ENCODE peak calls at places on chromosomes 1 and 21, in ten cellular contexts. R is left ventricle myocardium inferior; J is thoracic aorta; M is CD8-positive, alpha-beta memory T cell; B is CD8-positive, alpha-beta T cell; C is H7; Y is PC-9; H is mucosa of descending colon; F is uterus; L is mammary epithelial cell. X is an unnamed sample.

GRCh38 chr1:203644661-203645510 is 18.3 kb downstream of the ATP2B4 start:
- DNase-seq in R (no peak), J (no peak), M (no peak), B (no peak), C (no peak), Y (peak), H (no peak), F (peak), L (peak), X (peak)

GRCh38 chr21:33121715-33122475 is 52.0 kb downstream of the OLIG1 start:
- DNase-seq in R (no peak), J (no peak), M (no peak), B (no peak), C (peak), Y (no peak), H (no peak), F (no peak), L (peak), X (no peak)

GRCh38 chr1:57003398-57004139 is 37.8 kb upstream of the C8B start:
- DNase-seq in R (no peak), J (no peak), M (no peak), B (no peak), C (no peak), Y (no peak), H (no peak), F (no peak), L (no peak), X (peak)

GRCh38 chr1:160483505-160484185 is 39.4 kb downstream of the SLAMF6 start:
- DNase-seq in R (no peak), J (no peak), M (no peak), B (no peak), C (no peak), Y (no peak), H (no peak), F (no peak), L (no peak), X (no peak)

GRCh38 chr1:14282583-14283186 is 315.8 kb upstream of the KAZN start:
- DNase-seq in R (no peak), J (no peak), M (no peak), B (no peak), C (peak), Y (no peak), H (no peak), F (no peak), L (no peak), X (no peak)

GRCh38 chr1:29500041-29500440 is 263.7 kb downstream of the PTPRU start:
- DNase-seq in R (no peak), J (no peak), M (no peak), B (no peak), C (no peak), Y (no peak), H (no peak), F (no peak), L (no peak), X (no peak)

GRCh38 chr1:244801246-244801645 is 34.2 kb upstream of the COX20 start:
- DNase-seq in R (no peak), J (no peak), M (peak), B (peak), C (peak), Y (no peak), H (peak), F (no peak), L (peak), X (peak)

GRCh38 chr1:17016317-17016661 is 4.6 kb upstream of the ATP13A2 start:
- DNase-seq in R (no peak), J (no peak), M (no peak), B (no peak), C (peak), Y (no peak), H (no peak), F (no peak), L (peak), X (peak)

GRCh38 chr1:202085682-202086373 is 36.9 kb upstream of the GPR37L1 start:
- DNase-seq in R (no peak), J (no peak), M (no peak), B (no peak), C (peak), Y (peak), H (peak), F (no peak), L (no peak), X (peak)

GRCh38 chr1:26239936-26240335 is 5.9 kb downstream of the CEP85 start:
- DNase-seq in R (no peak), J (no peak), M (no peak), B (no peak), C (no peak), Y (no peak), H (no peak), F (no peak), L (no peak), X (peak)

GRCh38 chr1:14910947-14911721 is 242.4 kb upstream of the TMEM51 start:
- DNase-seq in R (no peak), J (no peak), M (no peak), B (no peak), C (no peak), Y (peak), H (no peak), F (no peak), L (peak), X (no peak)

GRCh38 chr1:246220495-246221065 is 286.5 kb downstream of the SMYD3 start:
- DNase-seq in R (no peak), J (no peak), M (no peak), B (no peak), C (no peak), Y (no peak), H (no peak), F (no peak), L (no peak), X (no peak)

GRCh38 chr1:41371630-41372599 is 10.7 kb downstream of the FOXO6 start:
- DNase-seq in R (no peak), J (no peak), M (no peak), B (no peak), C (peak), Y (no peak), H (peak), F (no peak), L (no peak), X (peak)

GRCh38 chr1:184986250-184986649 is 11.9 kb upstream of the NIBAN1 start:
- DNase-seq in R (no peak), J (no peak), M (no peak), B (no peak), C (no peak), Y (no peak), H (no peak), F (no peak), L (peak), X (peak)

GRCh38 chr1:108722292-108722691 is 9.6 kb downstream of the FNDC7 start:
- DNase-seq in R (no peak), J (no peak), M (no peak), B (no peak), C (no peak), Y (no peak), H (no peak), F (no peak), L (no peak), X (peak)

GRCh38 chr1:174874337-174875053 is 125.3 kb upstream of the CACYBP start:
- DNase-seq in R (no peak), J (no peak), M (no peak), B (no peak), C (peak), Y (peak), H (peak), F (no peak), L (no peak), X (no peak)
- H3K4me3 ChIP-seq in R (peak), J (peak), M (no peak), B (no peak), C (peak), Y (peak), H (no peak), F (no peak), L (no peak), X (no peak)

DNA sequence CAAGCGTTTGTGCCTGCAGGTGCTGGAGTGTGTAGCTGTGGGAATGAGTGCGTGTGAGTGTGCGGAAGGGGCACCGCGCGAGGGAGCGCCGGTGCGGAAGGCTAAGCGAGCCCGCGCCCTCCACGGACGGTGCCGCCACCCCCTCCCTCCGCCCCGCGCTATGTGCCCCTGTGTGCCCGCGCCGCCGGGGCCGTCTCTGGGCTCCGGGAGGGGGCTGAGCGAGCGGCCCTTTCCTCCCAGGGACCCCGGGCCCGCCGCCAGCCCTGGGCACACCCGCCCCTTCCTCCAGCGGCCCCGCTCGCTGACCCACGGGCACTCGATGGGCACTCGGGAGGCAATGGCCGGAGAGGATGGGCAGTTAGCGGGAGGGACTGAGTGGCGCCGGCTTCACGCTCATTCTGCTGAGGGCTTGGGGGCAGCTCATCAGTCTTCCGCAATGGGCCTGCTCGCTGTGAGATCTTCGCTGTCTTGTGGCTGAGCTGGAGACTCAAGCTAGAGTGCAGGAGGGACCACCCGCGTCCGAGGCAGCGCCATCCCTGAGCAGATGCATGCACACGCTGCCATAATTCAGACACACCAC is 8.6 kb upstream of the ADGRB2 start:
- DNase-seq in R (no peak), J (no peak), M (no peak), B (no peak), C (peak), Y (no peak), H (no peak), F (no peak), L (no peak), X (no peak)
- H3K4me3 ChIP-seq in R (peak), J (peak), M (peak), B (peak), C (peak), Y (no peak), H (no peak), F (no peak), L (peak), X (peak)

DNA sequence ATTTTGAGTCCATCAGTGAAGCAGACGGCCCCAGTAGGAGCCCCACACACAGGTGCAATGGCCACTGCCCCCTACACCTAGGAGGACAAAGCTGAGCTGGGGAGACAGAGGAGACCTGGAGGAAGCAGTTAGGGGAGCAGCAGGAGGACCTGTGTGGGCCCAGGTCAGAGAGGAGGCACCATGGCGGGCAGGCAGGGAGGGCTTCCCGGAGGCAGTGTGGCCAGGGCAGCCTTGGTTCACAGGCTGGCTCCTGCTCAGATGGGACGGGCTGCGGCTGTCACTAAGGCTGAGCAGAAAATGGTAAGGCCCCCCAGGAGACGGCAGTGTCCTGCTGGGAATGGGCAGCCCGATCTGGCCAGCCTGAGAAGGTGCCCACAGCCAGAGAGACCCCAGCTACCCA is 15.4 kb downstream of the MEGF6 start:
- DNase-seq in R (no peak), J (no peak), M (no peak), B (no peak), C (no peak), Y (no peak), H (no peak), F (no peak), L (no peak), X (no peak)
- H3K4me3 ChIP-seq in R (no peak), J (no peak), M (no peak), B (no peak), C (no peak), Y (no peak), H (no peak), F (no peak), L (no peak), X (no peak)

DNA sequence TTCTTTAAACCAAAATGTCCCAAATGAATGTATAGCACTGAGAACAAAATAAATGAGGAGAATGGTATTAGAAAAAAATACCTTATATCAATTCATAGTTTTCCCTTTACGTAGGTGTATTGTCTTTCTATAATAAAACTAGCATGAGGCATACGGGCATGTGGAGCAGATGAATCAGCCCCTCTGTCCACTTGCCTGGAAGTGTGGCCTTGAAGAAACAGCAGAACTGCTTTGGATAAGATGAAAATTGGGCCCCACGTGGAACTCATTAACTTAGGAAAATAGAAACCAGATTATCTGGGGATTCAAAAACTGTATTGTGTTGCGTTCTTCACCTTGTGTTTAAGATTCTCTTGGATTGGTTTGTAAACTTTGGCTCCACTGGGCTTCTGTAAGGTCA is 356.8 kb upstream of the B3GALT2 start:
- DNase-seq in R (no peak), J (no peak), M (no peak), B (no peak), C (no peak), Y (no peak), H (no peak), F (no peak), L (no peak), X (peak)
- H3K4me3 ChIP-seq in R (no peak), J (no peak), M (no peak), B (no peak), C (no peak), Y (no peak), H (no peak), F (no peak), L (no peak), X (no peak)

GRCh38 chr1:226640737-226641136 is 92.2 kb downstream of the STUM start:
- DNase-seq in R (no peak), J (no peak), M (no peak), B (no peak), C (no peak), Y (no peak), H (no peak), F (peak), L (no peak), X (no peak)
- H3K4me3 ChIP-seq in R (no peak), J (no peak), M (no peak), B (no peak), C (no peak), Y (no peak), H (no peak), F (no peak), L (no peak), X (no peak)

GRCh38 chr1:43938383-43938782 is 4.8 kb downstream of the ARTN start:
- DNase-seq in R (no peak), J (no peak), M (no peak), B (no peak), C (no peak), Y (no peak), H (no peak), F (no peak), L (no peak), X (no peak)

GRCh38 chr1:43937179-43937865 is 3.7 kb downstream of the ARTN start:
- DNase-seq in R (no peak), J (no peak), M (no peak), B (no peak), C (no peak), Y (no peak), H (no peak), F (no peak), L (peak), X (no peak)

GRCh38 chr1:43935711-43936427 is 2.3 kb downstream of the ARTN start:
- DNase-seq in R (no peak), J (no peak), M (no peak), B (no peak), C (peak), Y (no peak), H (peak), F (no peak), L (peak), X (no peak)

GRCh38 chr1:43934986-43935324 is 1.4 kb downstream of the ARTN start:
- DNase-seq in R (no peak), J (no peak), M (no peak), B (no peak), C (no peak), Y (no peak), H (no peak), F (no peak), L (no peak), X (no peak)

GRCh38 chr1:43936470-43937151 is 3.0 kb downstream of the ARTN start:
- DNase-seq in R (peak), J (no peak), M (no peak), B (no peak), C (peak), Y (no peak), H (peak), F (no peak), L (peak), X (peak)
- H3K4me3 ChIP-seq in R (peak), J (peak), M (no peak), B (no peak), C (peak), Y (no peak), H (peak), F (peak), L (peak), X (peak)

DNA sequence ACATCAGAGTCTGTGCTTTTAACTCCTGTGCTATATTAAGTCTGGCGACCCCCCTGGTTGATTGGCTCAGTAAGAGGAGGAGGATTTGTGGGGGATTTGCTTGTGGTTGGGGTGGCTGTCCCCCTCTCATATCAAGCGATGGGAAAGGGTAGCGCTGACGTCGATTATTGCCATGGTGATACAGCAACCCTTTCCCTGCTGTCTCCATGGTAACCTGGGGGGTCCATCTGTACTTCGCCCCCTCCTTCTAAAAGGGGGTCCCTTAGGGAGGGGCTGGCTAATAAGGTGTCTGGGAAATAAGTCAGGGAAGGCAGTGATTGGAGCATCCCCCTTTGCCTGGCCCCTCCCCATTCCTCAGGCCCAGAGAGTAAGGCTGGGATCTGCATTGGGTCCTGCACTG is 4.7 kb downstream of the FAM229A start:
- DNase-seq in R (no peak), J (no peak), M (no peak), B (no peak), C (no peak), Y (no peak), H (no peak), F (no peak), L (no peak), X (no peak)
- H3K4me3 ChIP-seq in R (no peak), J (no peak), M (no peak), B (no peak), C (no peak), Y (no peak), H (no peak), F (no peak), L (no peak), X (no peak)